ENCODE peak calls at places on chromosomes 6 and 20, in five cellular contexts. H is activated T-cell treated with anti-CD3 and anti-CD28 coated beads, Interleukin-2, amount 50 U/mL, for 72 hours; F is neural crest cell; P is GM03348; A is HTR-8/SVneo. X is an unnamed sample.

GRCh38 chr6:154615483-154616025 is 105.1 kb upstream of the CNKSR3 start:
- DNase-seq in H (no peak), F (no peak), P (peak; percentile 13), A (peak; percentile 31), X (no peak)

GRCh38 chr6:149032599-149033405 is 284.7 kb upstream of the TAB2 start:
- DNase-seq in H (peak; percentile 83), F (no peak), P (peak; percentile 76), A (peak; percentile 40), X (peak; percentile 87)

GRCh38 chr20:41587956-41588355 is 30.2 kb downstream of the CHD6 start:
- DNase-seq in H (no peak), F (no peak), P (peak; percentile 70), A (peak; percentile 67), X (no peak)

GRCh38 chr6:44002071-44002590 is 125.1 kb downstream of the MRPL14 start:
- DNase-seq in H (no peak), F (no peak), P (peak; percentile 48), A (no peak), X (peak; percentile 67)

GRCh38 chr6:163661271-163661671 is 246.8 kb downstream of the QKI start:
- DNase-seq in H (no peak), F (no peak), P (no peak), A (no peak), X (no peak)

GRCh38 chr6:130848945-130849344 is 21.7 kb downstream of the SMLR1 start:
- DNase-seq in H (peak; percentile 24), F (no peak), P (no peak), A (peak; percentile 5), X (peak; percentile 64)

GRCh38 chr20:18718129-18718528 is 95.5 kb upstream of the SCP2D1 start:
- DNase-seq in H (no peak), F (no peak), P (no peak), A (no peak), X (no peak)

GRCh38 chr6:5930143-5930770 is 76.5 kb downstream of the NRN1 start:
- DNase-seq in H (no peak), F (no peak), P (no peak), A (no peak), X (peak; percentile 24)

GRCh38 chr20:63363013-63363957 is 2.1 kb upstream of the CHRNA4 start:
- DNase-seq in H (no peak), F (no peak), P (no peak), A (no peak), X (no peak)

GRCh38 chr6:45422541-45423110 is 44.9 kb upstream of the SUPT3H start:
- DNase-seq in H (peak; percentile 64), F (no peak), P (peak; percentile 62), A (no peak), X (peak; percentile 66)

GRCh38 chr20:10868299-10868698 is 194.5 kb upstream of the JAG1 start:
- DNase-seq in H (no peak), F (no peak), P (no peak), A (no peak), X (no peak)

X was measured in activated CD8-positive, alpha-beta T cell treated with anti-CD3 and anti-CD28 coated beads for 36 hours.